ENCODE peak calls at places on chromosome 11, in nine cellular contexts. Z is psoas muscle; J is astrocyte of the spinal cord; G is endothelial cell of umbilical vein; H is activated naive CD4-positive, alpha-beta T cell; Q is NCI-H1436; E is M059J; L is heart right ventricle; S is endothelial cell. N is an unnamed sample.
A peak's percentile ranks its signal among the peaks of the same experiment; 100 is the strongest.

GRCh38 chr11:60948251-60948650 is 3.7 kb downstream of the SLC15A3 start:
- DNase-seq in L (no peak), Z (no peak), S (no peak), Q (no peak), G (no peak), J (no peak), H (no peak), E (no peak), N (no peak)

GRCh38 chr11:567629-568258 is 7.0 kb downstream of the RASSF7 start:
- DNase-seq in H (no peak), L (no peak), J (no peak), G (no peak), Z (no peak), E (no peak), Q (no peak), S (no peak), N (no peak)

GRCh38 chr11:134124660-134125451 is 56.0 kb downstream of the JAM3 start:
- DNase-seq in G (peak; percentile 67), S (peak; percentile 48), H (no peak), E (no peak), J (peak; percentile 35), Z (peak; percentile 70), Q (no peak), L (peak; percentile 52), N (no peak)

GRCh38 chr11:123145220-123145619 is 49.8 kb downstream of the CLMP start:
- DNase-seq in L (no peak), Q (no peak), H (no peak), Z (peak; percentile 58), S (no peak), G (peak; percentile 22), E (peak; percentile 97), J (peak; percentile 62), N (peak; percentile 88)

GRCh38 chr11:125286486-125286885 is 121.9 kb downstream of the PKNOX2 start:
- DNase-seq in Z (no peak), G (no peak), H (no peak), L (no peak), J (no peak), Q (no peak), S (no peak), E (no peak), N (no peak)

GRCh38 chr11:73463359-73463758 is 87.2 kb downstream of the RELT start:
- DNase-seq in E (no peak), G (no peak), H (no peak), S (no peak), Q (no peak), Z (no peak), L (no peak), J (peak; percentile 32), N (peak; percentile 43)

GRCh38 chr11:1138053-1138452 is 19.7 kb upstream of the MUC5AC start:
- DNase-seq in G (no peak), J (peak; percentile 26), Q (no peak), Z (no peak), H (no peak), S (no peak), E (peak; percentile 84), L (no peak), N (no peak)

GRCh38 chr11:8070417-8071101 is 10.5 kb upstream of the TUB start:
- DNase-seq in Q (no peak), Z (no peak), L (no peak), J (peak; percentile 46), G (peak; percentile 21), S (no peak), H (no peak), E (peak; percentile 46), N (no peak)

GRCh38 chr11:58358969-58359368 is at the start of gene OR5B17:
- DNase-seq in Z (no peak), J (no peak), H (no peak), E (no peak), S (no peak), G (no peak), L (no peak), Q (no peak), N (no peak)